ENCODE peak calls at places on chromosomes 6 and 20, in five cellular contexts. One of them, this sample, is unnamed.

GRCh38 chr20:22520381-22520780 is 64.0 kb downstream of the FOXA2 start:
- DNase-seq in GM04504: no peak
- DNase-seq in GF-D8: no peak
- DNase-seq in foreskin fibroblast: no peak
- DNase-seq in C1 segment of cervical spinal cord: no peak
- DNase-seq in this sample: no peak

GRCh38 chr6:7975764-7976146 is 65.2 kb upstream of the TXNDC5 start:
- DNase-seq in GM04504: no peak
- DNase-seq in GF-D8: no peak
- DNase-seq in foreskin fibroblast: peak
- DNase-seq in C1 segment of cervical spinal cord: no peak
- DNase-seq in this sample: no peak

GRCh38 chr6:148218542-148219258 is 123.9 kb upstream of the SASH1 start:
- DNase-seq in GM04504: no peak
- DNase-seq in GF-D8: no peak
- DNase-seq in foreskin fibroblast: peak
- DNase-seq in C1 segment of cervical spinal cord: no peak
- DNase-seq in this sample: peak

GRCh38 chr6:100022847-100023246 is 28.8 kb upstream of the MCHR2 start:
- DNase-seq in GM04504: no peak
- DNase-seq in GF-D8: no peak
- DNase-seq in foreskin fibroblast: no peak
- DNase-seq in C1 segment of cervical spinal cord: no peak
- DNase-seq in this sample: no peak

GRCh38 chr20:53652090-53652858 is 58.6 kb upstream of the ZNF217 start:
- DNase-seq in GM04504: no peak
- DNase-seq in GF-D8: peak
- DNase-seq in foreskin fibroblast: peak
- DNase-seq in C1 segment of cervical spinal cord: no peak
- DNase-seq in this sample: no peak

GRCh38 chr20:5147193-5147592 is 20.4 kb downstream of the CDS2 start:
- DNase-seq in GM04504: no peak
- DNase-seq in GF-D8: no peak
- DNase-seq in foreskin fibroblast: no peak
- DNase-seq in C1 segment of cervical spinal cord: no peak
- DNase-seq in this sample: no peak

GRCh38 chr6:30884521-30885480 is 482 bp downstream of the DDR1 start:
- DNase-seq in GM04504: no peak
- DNase-seq in GF-D8: no peak
- DNase-seq in foreskin fibroblast: peak
- DNase-seq in C1 segment of cervical spinal cord: peak
- DNase-seq in this sample: no peak

GRCh38 chr6:114439414-114439813 is 96.6 kb upstream of the HS3ST5 start:
- DNase-seq in GM04504: no peak
- DNase-seq in GF-D8: no peak
- DNase-seq in foreskin fibroblast: no peak
- DNase-seq in C1 segment of cervical spinal cord: no peak
- DNase-seq in this sample: no peak

GRCh38 chr6:3808759-3809514 is 40.2 kb upstream of the FAM50B start:
- DNase-seq in GM04504: peak
- DNase-seq in GF-D8: no peak
- DNase-seq in foreskin fibroblast: peak
- DNase-seq in C1 segment of cervical spinal cord: no peak
- DNase-seq in this sample: peak

GRCh38 chr6:137148291-137149076 is 25.0 kb downstream of the IL22RA2 start:
- DNase-seq in GM04504: peak
- DNase-seq in GF-D8: peak
- DNase-seq in foreskin fibroblast: peak
- DNase-seq in C1 segment of cervical spinal cord: no peak
- DNase-seq in this sample: peak

GRCh38 chr20:47792021-47792618 is 6.8 kb upstream of the SULF2 start:
- DNase-seq in GM04504: peak
- DNase-seq in GF-D8: no peak
- DNase-seq in foreskin fibroblast: peak
- DNase-seq in C1 segment of cervical spinal cord: peak
- DNase-seq in this sample: peak

GRCh38 chr20:49937023-49937929 is 1.1 kb downstream of the RNF114 start:
- DNase-seq in GM04504: no peak
- DNase-seq in GF-D8: peak
- DNase-seq in foreskin fibroblast: no peak
- DNase-seq in C1 segment of cervical spinal cord: no peak
- DNase-seq in this sample: no peak

GRCh38 chr6:106084973-106085686 is 1.0 kb upstream of the PRDM1 start:
- DNase-seq in GM04504: no peak
- DNase-seq in GF-D8: peak
- DNase-seq in foreskin fibroblast: peak
- DNase-seq in C1 segment of cervical spinal cord: no peak
- DNase-seq in this sample: no peak

GRCh38 chr6:108168501-108168979 is 2.7 kb downstream of the NR2E1 start:
- DNase-seq in GM04504: no peak
- DNase-seq in GF-D8: no peak
- DNase-seq in foreskin fibroblast: peak
- DNase-seq in C1 segment of cervical spinal cord: no peak
- DNase-seq in this sample: no peak

GRCh38 chr6:35086282-35086632 is 54.9 kb downstream of the TCP11 start:
- DNase-seq in GM04504: no peak
- DNase-seq in GF-D8: no peak
- DNase-seq in foreskin fibroblast: no peak
- DNase-seq in C1 segment of cervical spinal cord: no peak
- DNase-seq in this sample: no peak

GRCh38 chr6:36852481-36853147 is 13.4 kb upstream of the CPNE5 start:
- DNase-seq in GM04504: peak
- DNase-seq in GF-D8: no peak
- DNase-seq in foreskin fibroblast: peak
- DNase-seq in C1 segment of cervical spinal cord: no peak
- DNase-seq in this sample: peak

GRCh38 chr6:169073311-169073710 is 180.3 kb downstream of the THBS2 start:
- DNase-seq in GM04504: peak
- DNase-seq in GF-D8: no peak
- DNase-seq in foreskin fibroblast: peak
- DNase-seq in C1 segment of cervical spinal cord: no peak
- DNase-seq in this sample: peak

GRCh38 chr6:48951917-48952316 is 511.1 kb downstream of the MMUT start:
- DNase-seq in GM04504: no peak
- DNase-seq in GF-D8: no peak
- DNase-seq in foreskin fibroblast: no peak
- DNase-seq in C1 segment of cervical spinal cord: no peak
- DNase-seq in this sample: no peak

GRCh38 chr20:33733654-33734576 is 2.1 kb downstream of the ZNF341 start:
- DNase-seq in GM04504: peak
- DNase-seq in GF-D8: peak
- DNase-seq in foreskin fibroblast: peak
- DNase-seq in C1 segment of cervical spinal cord: no peak
- DNase-seq in this sample: peak

GRCh38 chr6:95364016-95364604 is 213.2 kb upstream of the MANEA start:
- DNase-seq in GM04504: no peak
- DNase-seq in GF-D8: no peak
- DNase-seq in foreskin fibroblast: peak
- DNase-seq in C1 segment of cervical spinal cord: no peak
- DNase-seq in this sample: peak

GRCh38 chr20:48354320-48355263 is 473.2 kb downstream of the PREX1 start:
- DNase-seq in GM04504: no peak
- DNase-seq in GF-D8: no peak
- DNase-seq in foreskin fibroblast: no peak
- DNase-seq in C1 segment of cervical spinal cord: no peak
- DNase-seq in this sample: no peak

GRCh38 chr6:5517781-5518180 is 256.5 kb downstream of the FARS2 start:
- DNase-seq in GM04504: no peak
- DNase-seq in GF-D8: no peak
- DNase-seq in foreskin fibroblast: no peak
- DNase-seq in C1 segment of cervical spinal cord: no peak
- DNase-seq in this sample: no peak

GRCh38 chr20:32437391-32438074 is 79.4 kb downstream of the ASXL1 start:
- DNase-seq in GM04504: no peak
- DNase-seq in GF-D8: no peak
- DNase-seq in foreskin fibroblast: no peak
- DNase-seq in C1 segment of cervical spinal cord: no peak
- DNase-seq in this sample: no peak

GRCh38 chr6:30325150-30325872 is 1.4 kb upstream of the TRIM39 start:
- DNase-seq in GM04504: peak
- DNase-seq in GF-D8: no peak
- DNase-seq in foreskin fibroblast: peak
- DNase-seq in C1 segment of cervical spinal cord: no peak
- DNase-seq in this sample: peak

GRCh38 chr20:63254536-63255384 is 497 bp upstream of the NKAIN4 start:
- DNase-seq in GM04504: no peak
- DNase-seq in GF-D8: no peak
- DNase-seq in foreskin fibroblast: no peak
- DNase-seq in C1 segment of cervical spinal cord: no peak
- DNase-seq in this sample: no peak

GRCh38 chr20:57708694-57709673 is 831 bp downstream of the PMEPA1 start:
- DNase-seq in GM04504: no peak
- DNase-seq in GF-D8: no peak
- DNase-seq in foreskin fibroblast: peak
- DNase-seq in C1 segment of cervical spinal cord: peak
- DNase-seq in this sample: peak

GRCh38 chr6:91664327-91664959 is 1077.6 kb upstream of the MAP3K7 start:
- DNase-seq in GM04504: no peak
- DNase-seq in GF-D8: no peak
- DNase-seq in foreskin fibroblast: no peak
- DNase-seq in C1 segment of cervical spinal cord: no peak
- DNase-seq in this sample: no peak

GRCh38 chr6:89941031-89941775 is 46.9 kb downstream of the GJA10 start:
- DNase-seq in GM04504: no peak
- DNase-seq in GF-D8: no peak
- DNase-seq in foreskin fibroblast: peak
- DNase-seq in C1 segment of cervical spinal cord: peak
- DNase-seq in this sample: peak

GRCh38 chr20:8394308-8394945 is 262.4 kb downstream of the PLCB1 start:
- DNase-seq in GM04504: peak
- DNase-seq in GF-D8: peak
- DNase-seq in foreskin fibroblast: peak
- DNase-seq in C1 segment of cervical spinal cord: no peak
- DNase-seq in this sample: peak

GRCh38 chr6:117469356-117469755 is 13.1 kb upstream of the DCBLD1 start:
- DNase-seq in GM04504: no peak
- DNase-seq in GF-D8: peak
- DNase-seq in foreskin fibroblast: no peak
- DNase-seq in C1 segment of cervical spinal cord: no peak
- DNase-seq in this sample: no peak

GRCh38 chr6:148998704-148999103 is 251.9 kb downstream of the UST start:
- DNase-seq in GM04504: peak
- DNase-seq in GF-D8: no peak
- DNase-seq in foreskin fibroblast: peak
- DNase-seq in C1 segment of cervical spinal cord: no peak
- DNase-seq in this sample: no peak

GRCh38 chr6:135182120-135182992 is 1.2 kb downstream of the MYB start:
- DNase-seq in GM04504: no peak
- DNase-seq in GF-D8: no peak
- DNase-seq in foreskin fibroblast: peak
- DNase-seq in C1 segment of cervical spinal cord: no peak
- DNase-seq in this sample: peak

GRCh38 chr6:33824461-33825154 is 20.8 kb upstream of the MLN start:
- DNase-seq in GM04504: no peak
- DNase-seq in GF-D8: no peak
- DNase-seq in foreskin fibroblast: no peak
- DNase-seq in C1 segment of cervical spinal cord: no peak
- DNase-seq in this sample: peak

GRCh38 chr6:132648356-132648755 is 10.6 kb downstream of the TAAR1 start:
- DNase-seq in GM04504: no peak
- DNase-seq in GF-D8: no peak
- DNase-seq in foreskin fibroblast: peak
- DNase-seq in C1 segment of cervical spinal cord: no peak
- DNase-seq in this sample: peak

GRCh38 chr6:33979750-33980149 is 166.1 kb downstream of the GRM4 start:
- DNase-seq in GM04504: no peak
- DNase-seq in GF-D8: no peak
- DNase-seq in foreskin fibroblast: no peak
- DNase-seq in C1 segment of cervical spinal cord: no peak
- DNase-seq in this sample: no peak

GRCh38 chr6:152118678-152119077 is 311.2 kb downstream of the ESR1 start:
- DNase-seq in GM04504: no peak
- DNase-seq in GF-D8: no peak
- DNase-seq in foreskin fibroblast: no peak
- DNase-seq in C1 segment of cervical spinal cord: no peak
- DNase-seq in this sample: no peak

GRCh38 chr6:127879685-127880084 is 21.2 kb downstream of the THEMIS start:
- DNase-seq in GM04504: peak
- DNase-seq in GF-D8: no peak
- DNase-seq in foreskin fibroblast: peak
- DNase-seq in C1 segment of cervical spinal cord: no peak
- DNase-seq in this sample: peak

GRCh38 chr20:62011938-62012534 is 53.6 kb downstream of the TAF4 start:
- DNase-seq in GM04504: no peak
- DNase-seq in GF-D8: no peak
- DNase-seq in foreskin fibroblast: no peak
- DNase-seq in C1 segment of cervical spinal cord: no peak
- DNase-seq in this sample: no peak

This sample was measured in fibroblast of the aortic adventitia.